ENCODE peak calls at places on chromosome 21, in nine cellular contexts. Y, P, C, O, A, H, J, M and I are unnamed samples.

GRCh38 chr21:17793675-17794123 is 25.5 kb downstream of the C21orf91 start:
- DNase-seq in Y (no peak), P (no peak), C (no peak), O (no peak), A (no peak), H (no peak), J (no peak), M (no peak), I (no peak)

GRCh38 chr21:33651965-33652680 is 9.8 kb downstream of the ITSN1 start:
- DNase-seq in Y (no peak), P (no peak), C (no peak), O (no peak), A (no peak), H (no peak), J (no peak), M (no peak), I (no peak)

GRCh38 chr21:43362306-43362927 is 64.5 kb downstream of the SIK1 start:
- DNase-seq in Y (no peak), P (peak; percentile 63), C (peak; percentile 86), O (peak; percentile 80), A (peak; percentile 63), H (peak; percentile 59), J (peak; percentile 93), M (peak; percentile 58), I (peak; percentile 42)

GRCh38 chr21:43298546-43299440 is 128.1 kb downstream of the SIK1 start:
- DNase-seq in Y (no peak), P (no peak), C (no peak), O (no peak), A (no peak), H (no peak), J (peak; percentile 52), M (no peak), I (no peak)

GRCh38 chr21:8991088-8991907 is 1530.1 kb upstream of the TPTE start:
- DNase-seq in Y (peak; percentile 1), P (no peak), C (peak; percentile 60), O (no peak), A (no peak), H (no peak), J (no peak), M (no peak), I (no peak)

GRCh38 chr21:31514598-31514997 is 144.9 kb upstream of the SOD1 start:
- DNase-seq in Y (no peak), P (peak; percentile 64), C (no peak), O (no peak), A (no peak), H (no peak), J (no peak), M (no peak), I (no peak)

GRCh38 chr21:43331962-43332458 is 94.9 kb downstream of the SIK1 start:
- DNase-seq in Y (peak; percentile 25), P (no peak), C (no peak), O (no peak), A (no peak), H (no peak), J (peak; percentile 78), M (peak; percentile 52), I (no peak)

GRCh38 chr21:31798842-31799691 is 67.1 kb upstream of the SCAF4 start:
- DNase-seq in Y (no peak), P (no peak), C (no peak), O (no peak), A (no peak), H (no peak), J (no peak), M (no peak), I (no peak)

GRCh38 chr21:28283652-28284490 is 708.8 kb downstream of the LTN1 start:
- DNase-seq in Y (peak; percentile 34), P (no peak), C (no peak), O (no peak), A (no peak), H (no peak), J (no peak), M (no peak), I (peak; percentile 27)

GRCh38 chr21:32868631-32869454 is 97.3 kb upstream of the PAXBP1 start:
- DNase-seq in Y (no peak), P (no peak), C (no peak), O (no peak), A (no peak), H (no peak), J (no peak), M (no peak), I (no peak)

GRCh38 chr21:23542097-23542496 is 2065.2 kb downstream of the MRPL39 start:
- DNase-seq in Y (peak; percentile 51), P (no peak), C (no peak), O (no peak), A (no peak), H (no peak), J (no peak), M (no peak), I (no peak)

GRCh38 chr21:25901580-25901979 is 166.8 kb downstream of the GABPA start:
- DNase-seq in Y (peak; percentile 51), P (no peak), C (no peak), O (no peak), A (no peak), H (no peak), J (no peak), M (no peak), I (no peak)

GRCh38 chr21:32515869-32516268 is 69.5 kb downstream of the TCP10L start:
- DNase-seq in Y (no peak), P (no peak), C (no peak), O (no peak), A (no peak), H (no peak), J (no peak), M (no peak), I (no peak)

GRCh38 chr21:27464643-27465042 is 497.8 kb upstream of the ADAMTS5 start:
- DNase-seq in Y (peak; percentile 9), P (no peak), C (no peak), O (no peak), A (no peak), H (no peak), J (no peak), M (no peak), I (no peak)

GRCh38 chr21:22352088-22352487 is 1353.9 kb downstream of the NCAM2 start:
- DNase-seq in Y (no peak), P (no peak), C (no peak), O (no peak), A (no peak), H (no peak), J (no peak), M (no peak), I (no peak)

GRCh38 chr21:33618407-33618806 is 23.1 kb downstream of the CRYZL1 start:
- DNase-seq in Y (no peak), P (no peak), C (no peak), O (no peak), A (no peak), H (no peak), J (no peak), M (no peak), I (no peak)

GRCh38 chr21:27513016-27513415 is 546.1 kb upstream of the ADAMTS5 start:
- DNase-seq in Y (no peak), P (no peak), C (no peak), O (no peak), A (no peak), H (no peak), J (no peak), M (no peak), I (no peak)

DNA sequence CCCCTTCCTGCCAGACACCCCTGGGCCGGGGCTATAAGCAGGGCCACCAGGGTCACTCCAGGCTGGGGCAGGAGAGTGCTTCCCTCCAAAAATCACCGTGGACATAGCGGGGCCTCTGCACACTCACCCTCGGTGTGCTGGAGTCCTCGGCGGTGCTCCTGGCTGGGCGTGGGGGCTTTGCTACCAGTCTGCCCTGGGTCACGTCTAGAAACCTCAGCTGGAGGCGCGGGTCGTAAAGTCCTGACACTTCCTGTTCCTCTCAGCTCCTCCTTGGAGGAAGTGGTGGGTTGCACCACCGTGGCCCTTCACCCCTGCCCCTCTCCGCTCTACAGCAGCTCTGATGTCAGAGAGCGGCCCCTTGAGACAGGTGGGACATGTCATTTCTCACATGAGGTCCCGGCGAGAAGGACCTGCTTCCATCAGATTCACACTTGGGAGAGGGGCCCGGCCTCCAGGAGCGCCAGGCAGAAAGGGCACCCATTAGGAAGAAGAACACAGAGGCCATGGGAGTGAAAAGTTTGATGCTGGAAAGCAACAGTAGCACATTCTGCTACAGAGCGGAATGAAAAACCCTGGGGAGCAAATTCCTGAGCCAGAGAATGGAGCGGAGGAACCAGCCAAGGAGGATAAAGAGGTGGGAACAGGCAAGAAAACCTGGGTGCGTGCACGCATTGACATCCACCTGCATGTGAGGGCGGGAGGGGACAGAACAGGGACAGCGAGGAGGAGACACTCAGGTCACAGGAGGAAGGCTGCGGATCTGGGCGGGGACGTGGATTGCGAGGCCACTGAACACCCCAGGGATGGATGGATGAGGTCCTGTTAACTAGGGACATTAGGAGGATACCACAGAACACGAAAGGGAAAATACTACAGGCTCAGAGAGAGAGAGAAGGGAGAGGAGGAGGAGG is at the start of gene ITGB2:
- DNase-seq in Y (no peak), P (no peak), C (no peak), O (peak; percentile 65), A (no peak), H (peak; percentile 42), J (peak; percentile 82), M (peak; percentile 55), I (no peak)
- H3K4me1 ChIP-seq in Y (peaks cover 37% of the 10 kb centered on the region), P (peaks cover 13% of the 10 kb centered on the region), C (no peaks in the 10 kb centered on the region), O (peaks cover 73% of the 10 kb centered on the region), A (no peaks in the 10 kb centered on the region), H (peaks cover 51% of the 10 kb centered on the region), J (peaks cover 6% of the 10 kb centered on the region), M (peaks cover 4% of the 10 kb centered on the region), I (no peaks in the 10 kb centered on the region)

DNA sequence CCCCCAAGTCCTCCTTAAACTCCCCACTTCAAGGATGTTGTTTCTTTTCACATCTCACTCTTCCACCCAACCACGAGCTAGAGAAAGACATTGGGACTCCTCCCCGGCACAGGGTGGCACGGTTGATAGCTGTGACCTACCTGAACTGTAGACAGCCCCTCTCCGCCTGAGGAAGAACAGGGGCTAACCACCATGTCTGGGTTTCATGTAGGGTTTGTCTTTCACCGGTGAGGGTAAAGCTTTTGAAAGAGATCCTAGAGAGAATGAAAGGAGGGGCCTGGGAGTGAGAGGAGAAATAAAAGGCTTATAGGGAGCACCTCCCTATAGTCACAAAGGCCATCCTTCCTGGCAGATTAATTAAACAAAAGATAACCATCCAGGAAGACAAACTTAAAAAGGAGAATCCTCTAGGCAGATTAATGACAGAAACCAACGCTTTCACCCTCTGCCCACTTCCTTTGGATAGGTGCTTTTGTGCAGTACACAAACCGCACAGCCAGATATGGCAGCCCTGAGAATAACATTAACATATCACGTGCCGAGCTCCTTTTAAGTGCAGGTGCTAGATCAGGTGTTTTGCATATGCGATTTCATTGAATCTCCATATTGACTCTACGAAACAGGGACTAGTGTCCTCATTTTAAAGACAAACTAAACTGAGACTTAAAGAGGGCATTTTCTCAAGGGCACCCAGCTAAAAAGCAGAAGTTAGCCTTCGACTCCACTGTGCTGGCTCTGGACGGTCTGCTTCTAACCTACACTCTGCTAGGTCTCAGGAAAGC is 178.0 kb upstream of the RUNX1 start:
- DNase-seq in Y (no peak), P (no peak), C (no peak), O (peak; percentile 41), A (no peak), H (peak; percentile 39), J (no peak), M (no peak), I (no peak)
- H3K4me1 ChIP-seq in Y (peaks cover 48% of the 10 kb centered on the region), P (peaks cover 14% of the 10 kb centered on the region), C (peaks cover 12% of the 10 kb centered on the region), O (peaks cover 38% of the 10 kb centered on the region), A (peaks cover 3% of the 10 kb centered on the region), H (peaks cover 23% of the 10 kb centered on the region), J (no peaks in the 10 kb centered on the region), M (no peaks in the 10 kb centered on the region), I (no peaks in the 10 kb centered on the region)

GRCh38 chr21:34994646-34995631 is 54.2 kb downstream of the RUNX1 start:
- DNase-seq in Y (no peak), P (no peak), C (no peak), O (no peak), A (no peak), H (no peak), J (no peak), M (peak; percentile 49), I (no peak)
- H3K4me1 ChIP-seq in Y (no peaks in the 10 kb centered on the region), P (no peaks in the 10 kb centered on the region), C (peaks cover 36% of the 10 kb centered on the region), O (peaks cover 44% of the 10 kb centered on the region), A (no peaks in the 10 kb centered on the region), H (peaks cover 28% of the 10 kb centered on the region), J (peaks cover 4% of the 10 kb centered on the region), M (no peaks in the 10 kb centered on the region), I (no peaks in the 10 kb centered on the region)

GRCh38 chr21:35035581-35035980 is 13.5 kb downstream of the RUNX1 start:
- DNase-seq in Y (no peak), P (no peak), C (no peak), O (no peak), A (no peak), H (no peak), J (no peak), M (no peak), I (no peak)
- H3K4me1 ChIP-seq in Y (peaks cover 7% of the 10 kb centered on the region), P (no peaks in the 10 kb centered on the region), C (no peaks in the 10 kb centered on the region), O (peaks cover 77% of the 10 kb centered on the region), A (peaks cover 3% of the 10 kb centered on the region), H (peaks cover 83% of the 10 kb centered on the region), J (no peaks in the 10 kb centered on the region), M (no peaks in the 10 kb centered on the region), I (no peaks in the 10 kb centered on the region)